ENCODE peak calls at places on chromosomes 16 and 17, in eight cellular contexts. One of them, this sample, is unnamed.

GRCh38 chr17:48995332-48995870 is 1.8 kb upstream of the IGF2BP1 start:
- DNase-seq in Calu3: no peak
- DNase-seq in uterus: no peak
- DNase-seq in kidney: no peak
- DNase-seq in lower leg skin: no peak
- DNase-seq in left lung: no peak
- DNase-seq in transverse colon: no peak
- DNase-seq in endothelial cell of umbilical vein: peak
- DNase-seq in this sample: no peak

GRCh38 chr17:3600529-3601205 is 8.5 kb downstream of the TRPV1 start:
- DNase-seq in Calu3: no peak
- DNase-seq in uterus: no peak
- DNase-seq in kidney: no peak
- DNase-seq in lower leg skin: no peak
- DNase-seq in left lung: no peak
- DNase-seq in transverse colon: no peak
- DNase-seq in endothelial cell of umbilical vein: no peak
- DNase-seq in this sample: no peak

GRCh38 chr17:56297142-56297541 is 143.9 kb downstream of the ANKFN1 start:
- DNase-seq in Calu3: no peak
- DNase-seq in uterus: no peak
- DNase-seq in kidney: no peak
- DNase-seq in lower leg skin: no peak
- DNase-seq in left lung: no peak
- DNase-seq in transverse colon: no peak
- DNase-seq in endothelial cell of umbilical vein: peak
- DNase-seq in this sample: no peak

GRCh38 chr17:61425682-61426481 is 26.2 kb downstream of the TBX2 start:
- DNase-seq in Calu3: no peak
- DNase-seq in uterus: no peak
- DNase-seq in kidney: no peak
- DNase-seq in lower leg skin: no peak
- DNase-seq in left lung: no peak
- DNase-seq in transverse colon: no peak
- DNase-seq in endothelial cell of umbilical vein: no peak
- DNase-seq in this sample: no peak

GRCh38 chr17:9456265-9456664 is 119.4 kb downstream of the STX8 start:
- DNase-seq in Calu3: no peak
- DNase-seq in uterus: peak
- DNase-seq in kidney: no peak
- DNase-seq in lower leg skin: no peak
- DNase-seq in left lung: no peak
- DNase-seq in transverse colon: peak
- DNase-seq in endothelial cell of umbilical vein: peak
- DNase-seq in this sample: no peak

GRCh38 chr16:85750827-85751641 is at the start of gene C16orf74:
- DNase-seq in Calu3: peak
- DNase-seq in uterus: no peak
- DNase-seq in kidney: peak
- DNase-seq in lower leg skin: no peak
- DNase-seq in left lung: no peak
- DNase-seq in transverse colon: peak
- DNase-seq in endothelial cell of umbilical vein: peak
- DNase-seq in this sample: no peak

GRCh38 chr16:64440421-64440831 is 681.4 kb downstream of the CDH11 start:
- DNase-seq in Calu3: no peak
- DNase-seq in uterus: no peak
- DNase-seq in kidney: no peak
- DNase-seq in lower leg skin: peak
- DNase-seq in left lung: peak
- DNase-seq in transverse colon: no peak
- DNase-seq in endothelial cell of umbilical vein: peak
- DNase-seq in this sample: no peak

GRCh38 chr16:14365200-14365851 is 264.7 kb downstream of the PARN start:
- DNase-seq in Calu3: no peak
- DNase-seq in uterus: no peak
- DNase-seq in kidney: no peak
- DNase-seq in lower leg skin: no peak
- DNase-seq in left lung: no peak
- DNase-seq in transverse colon: no peak
- DNase-seq in endothelial cell of umbilical vein: no peak
- DNase-seq in this sample: no peak

GRCh38 chr16:57084996-57085395 is 7.4 kb upstream of the CPNE2 start:
- DNase-seq in Calu3: no peak
- DNase-seq in uterus: no peak
- DNase-seq in kidney: no peak
- DNase-seq in lower leg skin: no peak
- DNase-seq in left lung: no peak
- DNase-seq in transverse colon: no peak
- DNase-seq in endothelial cell of umbilical vein: no peak
- DNase-seq in this sample: no peak

GRCh38 chr17:29793501-29793900 is 136.5 kb downstream of the SSH2 start:
- DNase-seq in Calu3: no peak
- DNase-seq in uterus: no peak
- DNase-seq in kidney: no peak
- DNase-seq in lower leg skin: no peak
- DNase-seq in left lung: no peak
- DNase-seq in transverse colon: no peak
- DNase-seq in endothelial cell of umbilical vein: no peak
- DNase-seq in this sample: no peak

GRCh38 chr16:57979006-57979585 is 8.2 kb upstream of the CNGB1 start:
- DNase-seq in Calu3: no peak
- DNase-seq in uterus: no peak
- DNase-seq in kidney: peak
- DNase-seq in lower leg skin: no peak
- DNase-seq in left lung: no peak
- DNase-seq in transverse colon: no peak
- DNase-seq in endothelial cell of umbilical vein: no peak
- DNase-seq in this sample: no peak

GRCh38 chr17:49071106-49071505 is 61.5 kb upstream of the B4GALNT2 start:
- DNase-seq in Calu3: no peak
- DNase-seq in uterus: no peak
- DNase-seq in kidney: no peak
- DNase-seq in lower leg skin: no peak
- DNase-seq in left lung: no peak
- DNase-seq in transverse colon: no peak
- DNase-seq in endothelial cell of umbilical vein: peak
- DNase-seq in this sample: no peak

GRCh38 chr17:18093616-18094408 is 6.1 kb downstream of the DRG2 start:
- DNase-seq in Calu3: no peak
- DNase-seq in uterus: no peak
- DNase-seq in kidney: no peak
- DNase-seq in lower leg skin: no peak
- DNase-seq in left lung: no peak
- DNase-seq in transverse colon: no peak
- DNase-seq in endothelial cell of umbilical vein: peak
- DNase-seq in this sample: no peak

GRCh38 chr16:80253741-80254140 is 287.1 kb upstream of the DYNLRB2 start:
- DNase-seq in Calu3: no peak
- DNase-seq in uterus: no peak
- DNase-seq in kidney: no peak
- DNase-seq in lower leg skin: no peak
- DNase-seq in left lung: no peak
- DNase-seq in transverse colon: no peak
- DNase-seq in endothelial cell of umbilical vein: no peak
- DNase-seq in this sample: no peak

GRCh38 chr17:66715745-66716156 is 119.2 kb upstream of the CACNG5 start:
- DNase-seq in Calu3: peak
- DNase-seq in uterus: no peak
- DNase-seq in kidney: no peak
- DNase-seq in lower leg skin: no peak
- DNase-seq in left lung: no peak
- DNase-seq in transverse colon: no peak
- DNase-seq in endothelial cell of umbilical vein: peak
- DNase-seq in this sample: no peak

DNA sequence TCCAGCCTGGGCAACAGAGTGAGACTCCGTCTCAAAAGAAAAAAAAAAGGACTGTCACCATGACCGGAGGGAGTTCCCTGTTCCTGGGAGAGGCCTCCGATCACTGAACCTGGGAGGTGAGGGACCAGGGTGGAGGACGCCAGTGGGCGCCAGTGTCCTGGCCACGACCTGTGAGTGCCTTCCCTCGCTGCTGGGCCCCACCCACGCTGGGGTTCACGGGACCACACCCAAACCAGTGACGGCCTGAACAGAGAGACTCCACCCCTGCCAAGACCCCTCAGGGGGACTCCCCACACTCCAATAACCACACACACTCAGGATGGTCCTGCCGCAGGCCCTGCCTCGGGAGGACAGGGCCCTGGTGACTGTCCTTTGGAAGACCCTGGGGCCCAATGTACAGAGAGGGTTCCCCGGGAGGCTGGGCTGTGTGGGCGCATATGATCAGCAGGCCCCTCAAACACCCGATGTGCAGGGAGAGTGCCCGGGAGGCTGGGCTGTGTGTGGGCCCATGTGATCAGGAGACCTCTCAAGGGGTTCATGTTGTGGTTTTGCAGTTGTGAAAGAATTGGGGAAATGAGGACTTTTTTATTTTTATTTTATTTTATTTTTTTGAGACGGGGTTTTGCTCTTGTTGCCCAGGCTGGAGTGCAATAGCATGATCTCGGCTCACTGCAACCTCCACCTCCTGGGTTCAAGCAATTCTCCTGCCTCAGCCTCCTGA is 26.6 kb downstream of the TPSD1 start:
- DNase-seq in Calu3: no peak
- DNase-seq in uterus: no peak
- DNase-seq in kidney: no peak
- DNase-seq in lower leg skin: no peak
- DNase-seq in left lung: no peak
- DNase-seq in transverse colon: no peak
- DNase-seq in endothelial cell of umbilical vein: no peak
- DNase-seq in this sample: no peak
- TF ChIP-seq CTCF in Calu3: no peak
- TF ChIP-seq CTCF in uterus: no peak
- TF ChIP-seq CTCF in kidney: no peak
- TF ChIP-seq CTCF in lower leg skin: no peak
- TF ChIP-seq CTCF in left lung: no peak
- TF ChIP-seq CTCF in transverse colon: no peak
- TF ChIP-seq CTCF in endothelial cell of umbilical vein: no peak
- TF ChIP-seq CTCF in this sample: no peak

GRCh38 chr17:80676564-80676963 is 131.9 kb downstream of the RPTOR start:
- DNase-seq in Calu3: no peak
- DNase-seq in uterus: no peak
- DNase-seq in kidney: no peak
- DNase-seq in lower leg skin: no peak
- DNase-seq in left lung: no peak
- DNase-seq in transverse colon: no peak
- DNase-seq in endothelial cell of umbilical vein: no peak
- DNase-seq in this sample: no peak

GRCh38 chr17:80679816-80680215 is 135.2 kb downstream of the RPTOR start:
- DNase-seq in Calu3: no peak
- DNase-seq in uterus: no peak
- DNase-seq in kidney: no peak
- DNase-seq in lower leg skin: no peak
- DNase-seq in left lung: no peak
- DNase-seq in transverse colon: no peak
- DNase-seq in endothelial cell of umbilical vein: no peak
- DNase-seq in this sample: no peak

GRCh38 chr17:80677214-80677756 is 132.6 kb downstream of the RPTOR start:
- DNase-seq in Calu3: no peak
- DNase-seq in uterus: no peak
- DNase-seq in kidney: no peak
- DNase-seq in lower leg skin: no peak
- DNase-seq in left lung: no peak
- DNase-seq in transverse colon: no peak
- DNase-seq in endothelial cell of umbilical vein: no peak
- DNase-seq in this sample: no peak

GRCh38 chr17:80676096-80676466 is 131.4 kb downstream of the RPTOR start:
- DNase-seq in Calu3: no peak
- DNase-seq in uterus: no peak
- DNase-seq in kidney: no peak
- DNase-seq in lower leg skin: no peak
- DNase-seq in left lung: no peak
- DNase-seq in transverse colon: no peak
- DNase-seq in endothelial cell of umbilical vein: no peak
- DNase-seq in this sample: no peak

GRCh38 chr17:80678621-80679020 is 134.0 kb downstream of the RPTOR start:
- DNase-seq in Calu3: no peak
- DNase-seq in uterus: no peak
- DNase-seq in kidney: no peak
- DNase-seq in lower leg skin: no peak
- DNase-seq in left lung: no peak
- DNase-seq in transverse colon: no peak
- DNase-seq in endothelial cell of umbilical vein: no peak
- DNase-seq in this sample: no peak
- TF ChIP-seq CTCF in Calu3: no peak
- TF ChIP-seq CTCF in uterus: no peak
- TF ChIP-seq CTCF in kidney: no peak
- TF ChIP-seq CTCF in lower leg skin: no peak
- TF ChIP-seq CTCF in left lung: no peak
- TF ChIP-seq CTCF in transverse colon: no peak
- TF ChIP-seq CTCF in endothelial cell of umbilical vein: no peak
- TF ChIP-seq CTCF in this sample: no peak

GRCh38 chr16:6081320-6081976 is 983.9 kb upstream of the EEF2KMT start:
- DNase-seq in Calu3: peak
- DNase-seq in uterus: no peak
- DNase-seq in kidney: no peak
- DNase-seq in lower leg skin: no peak
- DNase-seq in left lung: no peak
- DNase-seq in transverse colon: peak
- DNase-seq in endothelial cell of umbilical vein: no peak
- DNase-seq in this sample: peak
- TF ChIP-seq CTCF in Calu3: peak
- TF ChIP-seq CTCF in uterus: no peak
- TF ChIP-seq CTCF in kidney: peak
- TF ChIP-seq CTCF in lower leg skin: no peak
- TF ChIP-seq CTCF in left lung: peak
- TF ChIP-seq CTCF in transverse colon: peak
- TF ChIP-seq CTCF in endothelial cell of umbilical vein: no peak
- TF ChIP-seq CTCF in this sample: peak

GRCh38 chr16:23435500-23435899 is 17.5 kb downstream of the COG7 start:
- DNase-seq in Calu3: peak
- DNase-seq in uterus: peak
- DNase-seq in kidney: no peak
- DNase-seq in lower leg skin: no peak
- DNase-seq in left lung: peak
- DNase-seq in transverse colon: peak
- DNase-seq in endothelial cell of umbilical vein: peak
- DNase-seq in this sample: no peak

GRCh38 chr16:23428351-23428750 is 24.6 kb downstream of the COG7 start:
- DNase-seq in Calu3: no peak
- DNase-seq in uterus: no peak
- DNase-seq in kidney: no peak
- DNase-seq in lower leg skin: no peak
- DNase-seq in left lung: no peak
- DNase-seq in transverse colon: no peak
- DNase-seq in endothelial cell of umbilical vein: no peak
- DNase-seq in this sample: no peak

GRCh38 chr16:23433261-23433920 is 19.6 kb downstream of the COG7 start:
- DNase-seq in Calu3: no peak
- DNase-seq in uterus: no peak
- DNase-seq in kidney: no peak
- DNase-seq in lower leg skin: no peak
- DNase-seq in left lung: no peak
- DNase-seq in transverse colon: peak
- DNase-seq in endothelial cell of umbilical vein: no peak
- DNase-seq in this sample: no peak

GRCh38 chr16:23434380-23434779 is 18.6 kb downstream of the COG7 start:
- DNase-seq in Calu3: peak
- DNase-seq in uterus: no peak
- DNase-seq in kidney: no peak
- DNase-seq in lower leg skin: no peak
- DNase-seq in left lung: no peak
- DNase-seq in transverse colon: no peak
- DNase-seq in endothelial cell of umbilical vein: peak
- DNase-seq in this sample: no peak

GRCh38 chr16:23432176-23433128 is 20.5 kb downstream of the COG7 start:
- DNase-seq in Calu3: peak
- DNase-seq in uterus: no peak
- DNase-seq in kidney: no peak
- DNase-seq in lower leg skin: no peak
- DNase-seq in left lung: no peak
- DNase-seq in transverse colon: no peak
- DNase-seq in endothelial cell of umbilical vein: no peak
- DNase-seq in this sample: no peak
- TF ChIP-seq CTCF in Calu3: peak
- TF ChIP-seq CTCF in uterus: no peak
- TF ChIP-seq CTCF in kidney: no peak
- TF ChIP-seq CTCF in lower leg skin: no peak
- TF ChIP-seq CTCF in left lung: no peak
- TF ChIP-seq CTCF in transverse colon: peak
- TF ChIP-seq CTCF in endothelial cell of umbilical vein: no peak
- TF ChIP-seq CTCF in this sample: no peak

This sample was measured in dorsolateral prefrontal cortex.